ENCODE peak calls at places on chromosome 20, in ten cellular contexts. Q is A549, W is transverse colon, X is heart left ventricle, O is OCI-LY7, A is tibial artery, S is choroid plexus epithelial cell, Z is GM23248, G is left lung, Y is cardiac fibroblast. J is an unnamed sample.

GRCh38 chr20:43680976-43681375 is 14.1 kb downstream of the MYBL2 start:
- DNase-seq in Q (no peak), W (no peak), X (no peak), O (peak), A (no peak), S (no peak), Z (peak), G (no peak), Y (no peak), J (no peak)

GRCh38 chr20:56995635-56996075 is 270.8 kb downstream of the BMP7 start:
- DNase-seq in Q (peak), W (no peak), X (no peak), O (peak), A (no peak), S (peak), Z (peak), G (no peak), Y (no peak), J (no peak)

GRCh38 chr20:23061713-23062561 is 12.5 kb upstream of the THBD start:
- DNase-seq in Q (peak), W (peak), X (peak), O (peak), A (peak), S (peak), Z (peak), G (no peak), Y (peak), J (no peak)

GRCh38 chr20:8930691-8931090 is 138.2 kb upstream of the PLCB4 start:
- DNase-seq in Q (no peak), W (no peak), X (no peak), O (no peak), A (no peak), S (no peak), Z (peak), G (no peak), Y (no peak), J (no peak)

GRCh38 chr20:39038495-39038894 is 76.4 kb downstream of the DHX35 start:
- DNase-seq in Q (no peak), W (no peak), X (no peak), O (no peak), A (no peak), S (no peak), Z (no peak), G (no peak), Y (no peak), J (no peak)

GRCh38 chr20:9040874-9041524 is 27.9 kb upstream of the PLCB4 start:
- DNase-seq in Q (no peak), W (no peak), X (no peak), O (no peak), A (no peak), S (no peak), Z (peak), G (no peak), Y (peak), J (no peak)

GRCh38 chr20:57181639-57182038 is 84.8 kb downstream of the BMP7 start:
- DNase-seq in Q (no peak), W (no peak), X (no peak), O (no peak), A (no peak), S (no peak), Z (no peak), G (no peak), Y (no peak), J (no peak)

GRCh38 chr20:61500791-61501321 is 248.8 kb downstream of the CDH4 start:
- DNase-seq in Q (no peak), W (no peak), X (no peak), O (no peak), A (no peak), S (peak), Z (peak), G (no peak), Y (peak), J (no peak)

GRCh38 chr20:61902213-61902869 is 163.3 kb downstream of the TAF4 start:
- DNase-seq in Q (no peak), W (peak), X (no peak), O (no peak), A (no peak), S (no peak), Z (no peak), G (no peak), Y (no peak), J (no peak)

GRCh38 chr20:5990946-5991345 is 40.5 kb downstream of the MCM8 start:
- DNase-seq in Q (no peak), W (no peak), X (no peak), O (no peak), A (no peak), S (no peak), Z (no peak), G (no peak), Y (no peak), J (no peak)

GRCh38 chr20:4434681-4435080 is 287.0 kb upstream of the PRND start:
- DNase-seq in Q (no peak), W (no peak), X (no peak), O (no peak), A (no peak), S (no peak), Z (peak), G (no peak), Y (no peak), J (no peak)

GRCh38 chr20:62426678-62427077 is 661 bp downstream of the RBBP8NL start:
- DNase-seq in Q (no peak), W (no peak), X (no peak), O (no peak), A (no peak), S (no peak), Z (no peak), G (peak), Y (no peak), J (no peak)

GRCh38 chr20:4076671-4077070 is 61.3 kb upstream of the RNF24 start:
- DNase-seq in Q (no peak), W (no peak), X (no peak), O (no peak), A (no peak), S (peak), Z (peak), G (no peak), Y (peak), J (no peak)

GRCh38 chr20:646107-646867 is 6.7 kb downstream of the SRXN1 start:
- DNase-seq in Q (peak), W (no peak), X (no peak), O (no peak), A (no peak), S (no peak), Z (no peak), G (no peak), Y (no peak), J (no peak)

GRCh38 chr20:46119028-46119546 is 973 bp downstream of the CD40 start:
- DNase-seq in Q (no peak), W (no peak), X (no peak), O (peak), A (no peak), S (no peak), Z (no peak), G (no peak), Y (no peak), J (no peak)

GRCh38 chr20:46118481-46119020 is 437 bp downstream of the CD40 start:
- DNase-seq in Q (no peak), W (peak), X (peak), O (peak), A (peak), S (no peak), Z (no peak), G (no peak), Y (no peak), J (no peak)

GRCh38 chr20:46117704-46118467 is at the start of gene CD40:
- DNase-seq in Q (peak), W (peak), X (peak), O (peak), A (peak), S (peak), Z (peak), G (peak), Y (peak), J (peak)

GRCh38 chr20:46120136-46120535 is 2.0 kb downstream of the CD40 start:
- DNase-seq in Q (no peak), W (no peak), X (no peak), O (no peak), A (no peak), S (no peak), Z (no peak), G (no peak), Y (no peak), J (no peak)

GRCh38 chr20:46119547-46119946 is 1.4 kb downstream of the CD40 start:
- DNase-seq in Q (no peak), W (no peak), X (no peak), O (peak), A (no peak), S (no peak), Z (no peak), G (no peak), Y (no peak), J (no peak)
- H3K4me3 ChIP-seq in Q (no peak), W (no peak), X (no peak), O (peak), A (no peak), S (no peak), Z (no peak), G (peak), Y (no peak), J (no peak)

DNA sequence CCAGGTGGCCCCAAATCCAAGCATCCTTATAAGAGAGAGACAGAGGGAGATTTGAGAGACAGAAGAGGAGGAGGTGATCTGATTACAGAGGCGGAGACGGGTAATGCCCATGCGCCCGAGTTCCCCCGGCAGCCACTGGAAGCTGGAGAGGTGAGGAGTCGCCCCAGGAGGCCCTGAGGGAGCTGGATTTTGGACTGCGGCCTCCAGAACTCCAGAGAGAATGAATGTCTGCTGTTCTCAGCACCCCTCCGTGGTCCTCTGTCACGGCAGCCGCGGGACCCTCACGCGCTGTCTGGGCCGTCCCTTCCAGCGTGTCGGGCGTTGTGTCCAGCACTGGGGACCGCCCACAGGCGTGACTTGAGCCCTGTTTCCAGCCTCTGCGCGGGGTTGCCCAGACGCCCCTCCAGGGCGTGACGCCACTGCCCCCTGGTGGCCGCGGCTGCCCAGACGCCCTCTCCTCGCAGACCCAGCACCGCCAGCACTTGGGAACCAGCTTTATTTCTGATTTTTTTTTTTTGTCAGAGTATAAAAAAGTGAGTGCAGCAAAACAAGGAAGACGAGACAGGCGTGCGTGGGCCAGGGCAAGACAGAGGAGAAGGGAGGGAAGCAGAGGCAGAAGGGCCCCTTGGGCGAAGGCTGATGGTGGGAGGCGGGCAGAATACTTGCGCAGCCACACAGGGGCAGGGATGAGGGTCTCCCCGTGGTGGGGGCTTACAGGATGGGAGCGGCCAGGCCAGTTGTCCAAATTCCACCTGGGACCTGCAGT is 4.1 kb upstream of the ZNF512B start:
- DNase-seq in Q (peak), W (peak), X (peak), O (peak), A (peak), S (peak), Z (peak), G (peak), Y (peak), J (no peak)
- H3K4me3 ChIP-seq in Q (peak), W (peak), X (no peak), O (no peak), A (peak), S (peak), Z (peak), G (peak), Y (peak), J (peak)

GRCh38 chr20:34560614-34561013 is 2.1 kb downstream of the MAP1LC3A start:
- DNase-seq in Q (no peak), W (no peak), X (no peak), O (no peak), A (no peak), S (no peak), Z (no peak), G (no peak), Y (no peak), J (no peak)

GRCh38 chr20:34557936-34558319 is 590 bp upstream of the MAP1LC3A start:
- DNase-seq in Q (no peak), W (no peak), X (no peak), O (no peak), A (no peak), S (no peak), Z (peak), G (no peak), Y (no peak), J (no peak)

GRCh38 chr20:34560141-34560523 is 1.6 kb downstream of the MAP1LC3A start:
- DNase-seq in Q (no peak), W (no peak), X (no peak), O (no peak), A (no peak), S (no peak), Z (no peak), G (no peak), Y (no peak), J (no peak)

GRCh38 chr20:34558320-34559202 is at the start of gene MAP1LC3A:
- DNase-seq in Q (peak), W (peak), X (peak), O (no peak), A (peak), S (peak), Z (peak), G (peak), Y (peak), J (peak)

DNA sequence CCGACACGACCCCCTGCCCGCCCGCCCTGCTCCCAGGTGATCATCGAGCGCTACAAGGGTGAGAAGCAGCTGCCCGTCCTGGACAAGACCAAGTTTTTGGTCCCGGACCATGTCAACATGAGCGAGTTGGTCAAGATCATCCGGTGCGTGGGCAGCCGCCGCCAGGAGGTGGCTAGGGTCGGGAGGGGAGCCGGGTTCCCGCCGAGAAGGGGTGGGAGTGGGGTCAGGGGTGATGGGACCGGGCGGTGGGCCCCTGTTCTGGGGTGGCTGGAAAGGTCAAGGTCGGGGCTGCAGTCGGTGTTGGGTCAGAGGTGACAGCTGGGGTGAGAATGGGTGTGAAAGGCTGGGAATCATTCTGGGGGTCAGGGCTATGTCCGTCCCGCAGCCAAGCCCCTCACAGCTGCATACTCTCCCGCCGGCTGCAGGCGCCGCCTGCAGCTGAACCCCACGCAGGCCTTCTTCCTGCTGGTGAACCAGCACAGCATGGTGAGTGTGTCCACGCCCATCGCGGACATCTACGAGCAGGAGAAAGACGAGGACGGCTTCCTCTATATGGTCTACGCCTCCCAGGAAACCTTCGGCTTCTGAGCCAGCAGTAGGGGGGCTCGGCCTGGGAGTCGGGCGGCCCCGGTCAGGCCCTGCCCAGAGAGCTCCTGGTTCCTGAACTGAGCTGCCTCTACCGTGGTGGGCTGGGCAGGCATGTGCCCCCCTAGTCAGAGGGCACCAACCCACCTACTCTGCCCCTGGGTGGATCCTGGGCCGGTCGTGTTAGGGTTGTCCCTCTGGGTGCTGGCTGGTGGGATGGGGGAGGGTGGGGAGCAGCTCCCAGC is 1.0 kb downstream of the MAP1LC3A start:
- DNase-seq in Q (no peak), W (no peak), X (peak), O (no peak), A (no peak), S (peak), Z (peak), G (no peak), Y (no peak), J (no peak)
- H3K4me3 ChIP-seq in Q (peak), W (peak), X (peak), O (no peak), A (peak), S (peak), Z (no peak), G (peak), Y (peak), J (no peak)

GRCh38 chr20:12177657-12178293 is 260.1 kb downstream of the BTBD3 start:
- DNase-seq in Q (no peak), W (peak), X (no peak), O (no peak), A (no peak), S (no peak), Z (no peak), G (no peak), Y (peak), J (no peak)

GRCh38 chr20:12173333-12173732 is 255.6 kb downstream of the BTBD3 start:
- DNase-seq in Q (no peak), W (no peak), X (no peak), O (no peak), A (no peak), S (no peak), Z (no peak), G (no peak), Y (no peak), J (no peak)

GRCh38 chr20:12170406-12170805 is 252.7 kb downstream of the BTBD3 start:
- DNase-seq in Q (no peak), W (no peak), X (no peak), O (no peak), A (no peak), S (no peak), Z (no peak), G (no peak), Y (no peak), J (no peak)

GRCh38 chr20:12175538-12175937 is 257.8 kb downstream of the BTBD3 start:
- DNase-seq in Q (no peak), W (no peak), X (no peak), O (no peak), A (no peak), S (no peak), Z (no peak), G (no peak), Y (no peak), J (no peak)

DNA sequence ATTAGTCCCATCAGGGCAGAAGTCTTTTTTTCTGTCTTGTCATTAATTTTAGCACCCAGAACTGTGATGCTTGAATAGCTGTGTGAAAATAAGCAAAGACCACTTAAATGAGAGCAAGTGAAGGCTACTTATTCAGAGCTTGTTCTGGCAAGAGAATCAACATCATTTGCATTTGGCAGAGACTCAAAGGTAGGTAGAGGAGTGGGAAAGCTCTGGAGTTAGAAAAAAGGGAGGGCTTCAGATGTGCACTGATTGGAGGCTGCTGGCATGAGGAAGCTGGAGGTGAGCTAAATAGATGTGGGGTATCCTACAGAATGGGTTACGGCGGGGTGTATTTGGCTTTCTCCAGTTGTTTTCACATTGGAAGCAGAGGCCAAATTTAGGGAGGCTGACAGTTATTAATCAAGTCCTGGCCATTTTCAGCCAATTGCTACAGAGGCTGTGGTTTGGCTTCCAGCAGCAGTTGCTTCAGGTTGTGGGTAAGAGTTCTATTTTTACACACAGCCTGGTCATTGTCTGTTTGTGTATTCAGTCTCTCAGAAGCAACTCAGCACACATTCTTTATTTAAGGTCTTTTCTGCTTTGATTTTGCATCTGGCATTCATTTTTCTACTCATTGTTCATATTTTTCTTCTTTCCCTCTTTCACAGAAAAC is 254.4 kb downstream of the BTBD3 start:
- DNase-seq in Q (no peak), W (no peak), X (peak), O (no peak), A (no peak), S (peak), Z (peak), G (peak), Y (peak), J (no peak)
- H3K4me3 ChIP-seq in Q (no peak), W (no peak), X (no peak), O (no peak), A (no peak), S (no peak), Z (no peak), G (no peak), Y (no peak), J (no peak)

GRCh38 chr20:21105429-21106170 is 558 bp downstream of the LINC00237 start:
- DNase-seq in Q (no peak), W (no peak), X (no peak), O (no peak), A (no peak), S (no peak), Z (no peak), G (no peak), Y (no peak), J (no peak)
- H3K4me3 ChIP-seq in Q (peak), W (no peak), X (no peak), O (no peak), A (no peak), S (no peak), Z (no peak), G (no peak), Y (no peak), J (peak)

DNA sequence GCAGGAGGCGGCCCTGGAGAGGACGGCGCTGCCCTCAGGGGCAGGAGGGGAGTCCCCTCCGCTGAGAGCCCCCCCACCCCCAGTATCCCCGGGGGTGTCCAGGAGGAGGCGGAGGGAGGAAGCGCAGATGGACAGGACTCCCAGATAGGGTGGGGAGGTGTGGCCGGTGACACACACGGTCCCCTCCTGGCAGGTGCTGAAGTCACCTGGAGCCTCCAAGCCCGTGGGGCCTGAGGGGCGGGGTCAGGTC is 1.4 kb downstream of the STMN3 start:
- DNase-seq in Q (no peak), W (no peak), X (no peak), O (no peak), A (no peak), S (no peak), Z (no peak), G (no peak), Y (no peak), J (no peak)
- H3K4me3 ChIP-seq in Q (peak), W (peak), X (peak), O (no peak), A (peak), S (peak), Z (peak), G (peak), Y (peak), J (peak)